ENCODE peak calls at places on chromosomes 12 and 14, in nine cellular contexts. W is stimulated activated CD8-positive, alpha-beta memory T cell treated with anti-CD3 and anti-CD28 coated beads, Interleukin-2, amount 100 ng/mL, for 48 hours; G is breast epithelium; T is activated gamma-delta T cell; H is stimulated activated CD4-positive, alpha-beta T cell treated with anti-CD3 and anti-CD28 coated beads, Interleukin-2, amount 100 ng/mL, for 24 hours; I is amygdala; Y is islet precursor cell; R is LoVo; E is non-pigmented ciliary epithelial cell. D is an unnamed sample.

GRCh38 chr12:124484067-124484466 is 83.3 kb downstream of the NCOR2 start:
- DNase-seq in W (no peak), G (no peak), T (no peak), H (no peak), I (no peak), Y (no peak), R (no peak), E (no peak), D (no peak)

GRCh38 chr12:114955414-114956014 is 271.5 kb upstream of the TBX3 start:
- DNase-seq in W (no peak), G (no peak), T (no peak), H (no peak), I (no peak), Y (peak), R (peak), E (no peak), D (no peak)

GRCh38 chr12:64180951-64181350 is 41.1 kb downstream of the KICS2 start:
- DNase-seq in W (no peak), G (no peak), T (no peak), H (no peak), I (no peak), Y (no peak), R (no peak), E (no peak), D (no peak)

GRCh38 chr14:61861320-61861865 is 99.2 kb downstream of the SNAPC1 start:
- DNase-seq in W (no peak), G (no peak), T (no peak), H (no peak), I (no peak), Y (no peak), R (no peak), E (no peak), D (no peak)

GRCh38 chr12:57430117-57430930 is 519 bp downstream of the R3HDM2 start:
- DNase-seq in W (no peak), G (peak), T (peak), H (no peak), I (no peak), Y (peak), R (peak), E (no peak), D (no peak)

GRCh38 chr14:77630111-77630510 is 13.7 kb upstream of the SPTLC2 start:
- DNase-seq in W (no peak), G (no peak), T (no peak), H (no peak), I (no peak), Y (no peak), R (no peak), E (no peak), D (no peak)

GRCh38 chr12:34298971-34299801 is 276.9 kb downstream of the ALG10 start:
- DNase-seq in W (no peak), G (no peak), T (no peak), H (no peak), I (no peak), Y (no peak), R (no peak), E (no peak), D (no peak)

GRCh38 chr12:58286353-58286752 is 345.0 kb downstream of the ATP23 start:
- DNase-seq in W (no peak), G (no peak), T (no peak), H (no peak), I (no peak), Y (no peak), R (no peak), E (no peak), D (no peak)

GRCh38 chr12:76441016-76441415 is 92.8 kb upstream of the BBS10 start:
- DNase-seq in W (no peak), G (no peak), T (no peak), H (no peak), I (no peak), Y (no peak), R (no peak), E (no peak), D (no peak)

GRCh38 chr14:73392329-73393257 is 65.8 kb downstream of the NUMB start:
- DNase-seq in W (no peak), G (no peak), T (no peak), H (no peak), I (no peak), Y (no peak), R (no peak), E (no peak), D (no peak)

GRCh38 chr12:84862190-84862589 is 50.4 kb downstream of the SLC6A15 start:
- DNase-seq in W (no peak), G (no peak), T (no peak), H (no peak), I (no peak), Y (no peak), R (no peak), E (no peak), D (no peak)

GRCh38 chr12:122022393-122023338 is 982 bp downstream of the BCL7A start:
- DNase-seq in W (no peak), G (no peak), T (no peak), H (peak), I (no peak), Y (peak), R (peak), E (no peak), D (no peak)

GRCh38 chr14:66403183-66403582 is 83.0 kb upstream of the CCDC196 start:
- DNase-seq in W (no peak), G (no peak), T (no peak), H (no peak), I (no peak), Y (no peak), R (peak), E (no peak), D (no peak)

GRCh38 chr14:28300356-28300755 is 466.2 kb upstream of the FOXG1 start:
- DNase-seq in W (no peak), G (no peak), T (no peak), H (no peak), I (no peak), Y (no peak), R (no peak), E (no peak), D (no peak)

GRCh38 chr12:50387972-50388478 is 8.4 kb downstream of the FAM186A start:
- DNase-seq in W (no peak), G (no peak), T (no peak), H (no peak), I (no peak), Y (peak), R (no peak), E (no peak), D (no peak)

GRCh38 chr12:52029686-52030085 is 21.6 kb upstream of the NR4A1 start:
- DNase-seq in W (no peak), G (no peak), T (no peak), H (no peak), I (no peak), Y (peak), R (no peak), E (no peak), D (no peak)

GRCh38 chr12:124750787-124751471 is 112.7 kb downstream of the SCARB1 start:
- DNase-seq in W (no peak), G (no peak), T (no peak), H (no peak), I (no peak), Y (peak), R (no peak), E (no peak), D (no peak)

GRCh38 chr14:99195602-99196309 is 76.2 kb downstream of the BCL11B start:
- DNase-seq in W (no peak), G (no peak), T (no peak), H (no peak), I (no peak), Y (no peak), R (no peak), E (no peak), D (no peak)

D was measured in effector memory CD8-positive, alpha-beta T cell.